ENCODE peak calls at places on chromosomes 4 and X, in eight cellular contexts. W is stimulated activated CD4-positive, alpha-beta T cell treated with anti-CD3 and anti-CD28 coated beads, Interleukin-2, amount 100 ng/mL, for 48 hours; G is sciatic nerve; R is M059J; J is stimulated activated CD8-positive, alpha-beta memory T cell treated with anti-CD3 and anti-CD28 coated beads, Interleukin-4, amount 100 ng/mL, for 24 hours; F is AG04449; P is HuH-7; N is IMR-90. O is an unnamed sample.

GRCh38 chr4:73788411-73788810 is 48.0 kb downstream of the CXCL8 start:
- DNase-seq in W (no peak), G (no peak), R (no peak), J (no peak), F (no peak), P (no peak), N (no peak), O (no peak)

GRCh38 chr4:25330905-25331816 is 18.6 kb downstream of the ZCCHC4 start:
- DNase-seq in W (no peak), G (no peak), R (no peak), J (no peak), F (no peak), P (no peak), N (no peak), O (no peak)

GRCh38 chrX:21926527-21927278 is 13.8 kb upstream of the SMS start:
- DNase-seq in W (no peak), G (no peak), R (peak; percentile 97), J (no peak), F (peak; percentile 86), P (no peak), N (peak; percentile 99), O (peak; percentile 95)

GRCh38 chr4:76960014-76960413 is 10.5 kb downstream of the SEPTIN11 start:
- DNase-seq in W (no peak), G (no peak), R (peak; percentile 86), J (no peak), F (no peak), P (no peak), N (no peak), O (no peak)

GRCh38 chr4:3328814-3329663 is 36.2 kb downstream of the RGS12 start:
- DNase-seq in W (no peak), G (no peak), R (no peak), J (no peak), F (no peak), P (no peak), N (no peak), O (no peak)

GRCh38 chr4:153318696-153319320 is 25.7 kb upstream of the MND1 start:
- DNase-seq in W (peak; percentile 8), G (no peak), R (peak; percentile 59), J (no peak), F (no peak), P (peak; percentile 46), N (peak; percentile 54), O (peak; percentile 54)

GRCh38 chr4:57501715-57502114 is 391.5 kb upstream of the IGFBP7 start:
- DNase-seq in W (no peak), G (no peak), R (peak; percentile 56), J (no peak), F (peak; percentile 3), P (no peak), N (peak; percentile 6), O (peak; percentile 78)

GRCh38 chrX:151729056-151729725 is 5.4 kb upstream of the CNGA2 start:
- DNase-seq in W (no peak), G (peak; percentile 25), R (no peak), J (no peak), F (no peak), P (no peak), N (no peak), O (no peak)

GRCh38 chr4:168740686-168741085 is 243.8 kb downstream of the PALLD start:
- DNase-seq in W (no peak), G (no peak), R (no peak), J (no peak), F (no peak), P (no peak), N (no peak), O (no peak)

GRCh38 chr4:4673070-4673469 is 131.2 kb upstream of the STX18 start:
- DNase-seq in W (no peak), G (no peak), R (no peak), J (no peak), F (no peak), P (no peak), N (no peak), O (peak; percentile 66)

GRCh38 chr4:1738410-1738809 is 17.1 kb downstream of the TACC3 start:
- DNase-seq in W (no peak), G (no peak), R (no peak), J (no peak), F (no peak), P (no peak), N (no peak), O (no peak)

GRCh38 chrX:39814391-39814790 is 283.4 kb downstream of the BCOR start:
- DNase-seq in W (no peak), G (no peak), R (peak; percentile 51), J (no peak), F (no peak), P (no peak), N (peak; percentile 23), O (peak; percentile 2)

GRCh38 chr4:174521800-174522182 is 497 bp downstream of the HPGD start:
- DNase-seq in W (no peak), G (no peak), R (peak; percentile 25), J (no peak), F (no peak), P (peak; percentile 56), N (no peak), O (peak; percentile 25)

GRCh38 chrX:133412246-133412645 is 3.0 kb downstream of the GPC4 start:
- DNase-seq in W (no peak), G (no peak), R (peak; percentile 78), J (no peak), F (no peak), P (no peak), N (peak; percentile 13), O (peak; percentile 1)

GRCh38 chr4:88689877-88690276 is 7.8 kb downstream of the NAP1L5 start:
- DNase-seq in W (no peak), G (no peak), R (no peak), J (no peak), F (no peak), P (no peak), N (no peak), O (no peak)

GRCh38 chr4:111937368-111937767 is 207.9 kb upstream of the FAM241A start:
- DNase-seq in W (no peak), G (no peak), R (peak; percentile 59), J (no peak), F (no peak), P (peak; percentile 7), N (peak; percentile 2), O (peak; percentile 56)

GRCh38 chrX:49884290-49884862 is 5.1 kb downstream of the USP27X start:
- DNase-seq in W (peak; percentile 37), G (peak; percentile 78), R (peak; percentile 56), J (peak; percentile 39), F (no peak), P (peak; percentile 70), N (peak; percentile 35), O (peak; percentile 51)

GRCh38 chr4:67204441-67204840 is 340.9 kb downstream of the CENPC start:
- DNase-seq in W (no peak), G (no peak), R (peak; percentile 7), J (no peak), F (no peak), P (no peak), N (no peak), O (no peak)

GRCh38 chr4:83114576-83114975 is at the start of gene PLAC8:
- DNase-seq in W (no peak), G (no peak), R (peak; percentile 78), J (no peak), F (no peak), P (peak; percentile 37), N (no peak), O (no peak)

GRCh38 chr4:180054291-180054690 is 2188.9 kb upstream of the TENM3 start:
- DNase-seq in W (no peak), G (no peak), R (no peak), J (no peak), F (no peak), P (no peak), N (no peak), O (no peak)

GRCh38 chr4:10461091-10461849 is 4.0 kb upstream of the ZNF518B start:
- DNase-seq in W (peak; percentile 66), G (no peak), R (no peak), J (peak; percentile 58), F (no peak), P (peak; percentile 78), N (peak; percentile 57), O (peak; percentile 7)